ENCODE peak calls at places on chromosomes 3 and 15, in five cellular contexts. F, A, Q, T and M are unnamed samples.

GRCh38 chr15:31481157-31481556 is 154.5 kb downstream of the KLF13 start:
- DNase-seq in F (no peak), A (no peak), T (no peak), Q (no peak), M (no peak)

GRCh38 chr3:77718326-77718725 is 678.4 kb downstream of the ROBO2 start:
- DNase-seq in Q (no peak), F (no peak), T (peak), A (no peak), M (no peak)

GRCh38 chr15:85872125-85872524 is 77.4 kb upstream of the KLHL25 start:
- DNase-seq in T (no peak), Q (no peak), F (no peak), A (no peak), M (no peak)

GRCh38 chr15:70892912-70893560 is 410 bp downstream of the LRRC49 start:
- DNase-seq in A (no peak), T (peak), Q (peak), F (peak), M (peak)

GRCh38 chr3:128253150-128253549 is 99.9 kb downstream of the EEFSEC start:
- DNase-seq in T (no peak), Q (peak), A (no peak), F (no peak), M (no peak)

GRCh38 chr15:92112180-92112579 is 258.7 kb downstream of the SLCO3A1 start:
- DNase-seq in T (no peak), Q (no peak), A (no peak), F (peak), M (no peak)

GRCh38 chr15:99443768-99444446 is 121.9 kb upstream of the MEF2A start:
- DNase-seq in F (no peak), T (no peak), Q (no peak), A (no peak), M (no peak)

GRCh38 chr3:163953526-163953925 is 1124.8 kb downstream of the SI start:
- DNase-seq in A (no peak), Q (no peak), T (no peak), F (no peak), M (no peak)

GRCh38 chr15:43376017-43376705 is 5.3 kb downstream of the TUBGCP4 start:
- DNase-seq in T (peak), F (peak), Q (peak), A (peak), M (peak)

GRCh38 chr15:43550527-43551363 is 33.3 kb downstream of the MAP1A start:
- DNase-seq in F (peak), Q (no peak), A (no peak), T (no peak), M (no peak)

GRCh38 chr15:45110256-45110820 is 3.6 kb downstream of the DUOX2 start:
- DNase-seq in A (no peak), F (no peak), T (no peak), Q (no peak), M (no peak)

GRCh38 chr15:90553248-90553745 is 23.6 kb downstream of the CRTC3 start:
- DNase-seq in A (no peak), Q (no peak), F (peak), T (no peak), M (no peak)

GRCh38 chr3:10625307-10625706 is 119.9 kb upstream of the ATP2B2 start:
- DNase-seq in Q (no peak), F (no peak), T (no peak), A (no peak), M (no peak)

GRCh38 chr3:14203521-14204079 is 25.0 kb downstream of the LSM3 start:
- DNase-seq in T (peak), A (peak), Q (peak), F (peak), M (peak)

GRCh38 chr3:13622356-13622755 is 73.4 kb downstream of the FBLN2 start:
- DNase-seq in Q (no peak), F (no peak), T (no peak), A (no peak), M (no peak)

GRCh38 chr3:67329358-67329757 is 325.1 kb downstream of the SUCLG2 start:
- DNase-seq in F (no peak), A (no peak), Q (no peak), T (no peak), M (no peak)

GRCh38 chr3:43362183-43362582 is 75.8 kb downstream of the SNRK start:
- DNase-seq in A (no peak), F (no peak), Q (no peak), T (no peak), M (no peak)

GRCh38 chr3:49638445-49638844 is 35.7 kb upstream of the APEH start:
- DNase-seq in Q (peak), T (no peak), A (no peak), F (peak), M (no peak)

GRCh38 chr15:71957026-71957425 is 146.7 kb downstream of the NR2E3 start:
- DNase-seq in T (no peak), Q (no peak), A (no peak), F (no peak), M (no peak)